ENCODE peak calls at places on chromosomes 4 and X, in nine cellular contexts. H, T, D, B, O, C, W, L and J are unnamed samples.

GRCh38 chr4:1074077-1074476 is 39.3 kb downstream of the RNF212 start:
- DNase-seq in H (no peak), T (no peak), D (no peak), B (no peak), O (no peak), C (no peak), W (no peak), L (no peak), J (no peak)

GRCh38 chrX:17689971-17690409 is 47.3 kb upstream of the SCML1 start:
- DNase-seq in H (peak), T (peak), D (peak), B (peak), O (peak), C (peak), W (no peak), L (no peak), J (peak)

GRCh38 chr4:144646523-144647094 is 653 bp downstream of the HHIP start:
- DNase-seq in H (no peak), T (no peak), D (no peak), B (no peak), O (no peak), C (no peak), W (no peak), L (no peak), J (no peak)

GRCh38 chr4:71294301-71294700 is 44.5 kb upstream of the SLC4A4 start:
- DNase-seq in H (no peak), T (peak), D (no peak), B (no peak), O (no peak), C (no peak), W (no peak), L (no peak), J (no peak)

GRCh38 chr4:113397114-113397701 is 347.8 kb downstream of the ANK2 start:
- DNase-seq in H (no peak), T (peak), D (no peak), B (no peak), O (peak), C (no peak), W (no peak), L (no peak), J (no peak)

GRCh38 chrX:103817502-103817901 is 14.6 kb downstream of the RAB9B start:
- DNase-seq in H (no peak), T (peak), D (no peak), B (peak), O (no peak), C (peak), W (no peak), L (no peak), J (no peak)

GRCh38 chr4:175970734-175971133 is 94.9 kb upstream of the WDR17 start:
- DNase-seq in H (no peak), T (no peak), D (no peak), B (no peak), O (no peak), C (no peak), W (peak), L (no peak), J (no peak)

GRCh38 chr4:129546531-129546930 is 450.6 kb downstream of the C4orf33 start:
- DNase-seq in H (no peak), T (no peak), D (no peak), B (no peak), O (no peak), C (no peak), W (no peak), L (no peak), J (no peak)

GRCh38 chr4:140149851-140150635 is 3.9 kb downstream of the MAML3 start:
- DNase-seq in H (peak), T (peak), D (peak), B (peak), O (peak), C (peak), W (peak), L (no peak), J (peak)

GRCh38 chr4:143626134-143626859 is 74.2 kb downstream of the FREM3 start:
- DNase-seq in H (peak), T (no peak), D (peak), B (peak), O (peak), C (no peak), W (peak), L (no peak), J (peak)

GRCh38 chr4:26787461-26788340 is 72.9 kb upstream of the STIM2 start:
- DNase-seq in H (peak), T (peak), D (no peak), B (no peak), O (peak), C (peak), W (no peak), L (no peak), J (peak)

GRCh38 chr4:187010052-187010451 is 286.4 kb upstream of the FAT1 start:
- DNase-seq in H (no peak), T (peak), D (no peak), B (no peak), O (no peak), C (no peak), W (no peak), L (no peak), J (no peak)

GRCh38 chr4:145001635-145002034 is 96.4 kb downstream of the ANAPC10 start:
- DNase-seq in H (no peak), T (peak), D (no peak), B (no peak), O (no peak), C (no peak), W (no peak), L (no peak), J (no peak)

GRCh38 chr4:123351713-123352112 is 44.9 kb upstream of the SPRY1 start:
- DNase-seq in H (peak), T (no peak), D (no peak), B (no peak), O (no peak), C (no peak), W (no peak), L (no peak), J (no peak)

GRCh38 chr4:123352240-123352945 is 44.2 kb upstream of the SPRY1 start:
- DNase-seq in H (peak), T (peak), D (peak), B (no peak), O (no peak), C (no peak), W (no peak), L (no peak), J (peak)

GRCh38 chr4:123354701-123355100 is 41.9 kb upstream of the SPRY1 start:
- DNase-seq in H (peak), T (no peak), D (no peak), B (no peak), O (no peak), C (no peak), W (no peak), L (no peak), J (no peak)

GRCh38 chr4:123353656-123354055 is 42.9 kb upstream of the SPRY1 start:
- DNase-seq in H (no peak), T (peak), D (no peak), B (no peak), O (no peak), C (no peak), W (no peak), L (no peak), J (no peak)

DNA sequence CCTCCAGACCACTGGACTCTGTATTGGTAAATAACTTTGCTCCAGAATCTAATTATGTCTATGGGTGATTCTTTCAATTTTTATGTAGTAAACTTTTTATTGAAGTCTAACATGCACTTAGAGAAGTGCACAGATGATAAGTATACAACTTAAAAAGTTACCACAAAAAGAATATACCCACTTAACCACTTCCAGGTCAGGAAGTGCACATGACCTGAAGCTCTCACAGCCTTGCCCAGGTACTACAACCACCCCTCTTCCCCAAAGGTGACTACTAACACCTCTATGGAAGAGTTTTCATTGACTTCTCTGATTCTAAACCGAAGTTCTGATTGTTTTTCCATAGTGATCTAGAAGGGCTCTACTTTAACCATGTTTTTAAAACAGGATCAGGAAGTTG is 43.6 kb upstream of the SPRY1 start:
- DNase-seq in H (no peak), T (no peak), D (no peak), B (no peak), O (no peak), C (no peak), W (no peak), L (no peak), J (no peak)
- H3K27ac ChIP-seq in H (peak), T (no peak), D (peak), B (peak), O (peak), C (no peak), W (peak), L (peak), J (no peak)

DNA sequence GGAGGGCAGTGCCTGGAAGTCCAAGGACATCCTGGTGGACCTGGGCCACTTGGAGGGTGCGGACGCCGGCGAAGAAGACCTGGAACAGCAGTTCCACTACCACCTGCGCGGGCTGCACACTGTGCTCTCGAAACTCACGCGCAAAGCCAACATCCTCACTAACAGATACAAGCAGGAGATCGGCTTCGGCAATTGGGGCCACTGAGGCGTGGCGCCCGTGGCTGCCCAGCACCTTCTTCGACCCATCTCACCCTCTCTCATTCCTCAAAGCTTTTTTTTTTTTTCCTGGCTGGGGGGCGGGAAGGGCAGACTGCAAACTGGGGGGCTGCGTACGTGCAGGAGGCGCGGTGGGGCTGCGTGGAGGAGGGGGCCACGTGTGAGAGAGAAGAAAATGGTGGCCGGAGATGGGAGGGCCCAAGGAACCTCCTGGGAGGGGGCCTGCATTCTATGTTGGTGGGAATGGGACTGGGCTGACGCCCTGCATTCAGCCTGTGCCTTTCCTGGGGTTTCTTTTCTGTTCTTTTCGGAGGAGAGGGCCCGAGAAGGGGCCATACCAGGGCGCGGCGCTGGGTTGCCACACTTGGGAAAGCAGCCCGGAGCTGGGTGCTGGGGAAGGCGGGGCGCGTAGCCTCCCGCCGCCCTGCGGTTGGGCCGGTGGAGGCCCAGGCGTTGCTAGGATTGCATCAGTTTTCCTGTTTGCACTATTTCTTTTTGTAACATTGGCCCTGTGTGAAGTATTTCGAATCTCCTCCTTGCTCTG is 4.2 kb downstream of the MID1IP1 start:
- DNase-seq in H (peak), T (peak), D (peak), B (peak), O (peak), C (peak), W (peak), L (no peak), J (peak)
- TF ChIP-seq POLR2A in H (no peak), T (no peak), D (peak), B (peak), O (no peak), C (peak), W (no peak), L (no peak), J (no peak)

GRCh38 chrX:154357205-154357604 is 17.2 kb downstream of the FLNA start:
- DNase-seq in H (no peak), T (no peak), D (no peak), B (no peak), O (no peak), C (no peak), W (no peak), L (no peak), J (no peak)

GRCh38 chrX:154358011-154358410 is 16.4 kb downstream of the FLNA start:
- DNase-seq in H (no peak), T (no peak), D (no peak), B (no peak), O (no peak), C (no peak), W (no peak), L (no peak), J (no peak)

GRCh38 chrX:154360155-154360713 is 14.2 kb downstream of the FLNA start:
- DNase-seq in H (no peak), T (no peak), D (no peak), B (no peak), O (no peak), C (no peak), W (no peak), L (no peak), J (no peak)

GRCh38 chrX:154359362-154360154 is 14.9 kb downstream of the FLNA start:
- DNase-seq in H (no peak), T (no peak), D (no peak), B (no peak), O (no peak), C (no peak), W (no peak), L (no peak), J (no peak)

GRCh38 chrX:154358829-154359228 is 15.6 kb downstream of the FLNA start:
- DNase-seq in H (no peak), T (no peak), D (no peak), B (no peak), O (no peak), C (no peak), W (no peak), L (no peak), J (no peak)
- H3K27ac ChIP-seq in H (no peak), T (peak), D (no peak), B (no peak), O (no peak), C (no peak), W (peak), L (no peak), J (no peak)

DNA sequence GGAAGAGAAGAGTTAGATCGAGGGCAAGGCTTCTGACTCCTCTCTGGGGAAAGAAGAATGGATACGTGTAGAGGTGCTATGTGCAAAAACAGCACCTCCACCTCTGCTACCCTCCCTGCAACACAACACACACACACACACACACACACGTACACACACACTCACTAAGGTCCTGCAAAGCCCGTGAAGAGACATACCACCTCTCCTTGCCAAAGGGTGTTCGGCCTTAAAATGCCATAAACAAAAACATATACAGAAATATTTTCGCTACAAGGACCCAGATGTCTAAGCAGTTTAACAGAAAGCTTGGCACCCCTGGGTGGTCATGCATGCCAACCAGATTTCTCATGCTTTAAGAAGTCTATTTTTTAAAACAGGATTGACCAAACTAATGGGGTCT is 1.5 kb downstream of the TIFA start:
- DNase-seq in H (peak), T (peak), D (no peak), B (no peak), O (no peak), C (peak), W (no peak), L (no peak), J (no peak)
- TF ChIP-seq POLR2A in H (no peak), T (no peak), D (no peak), B (no peak), O (no peak), C (no peak), W (no peak), L (no peak), J (no peak)